ENCODE peak calls at places on chromosomes 6 and 20, in six cellular contexts. I, V, K, Z, E and L are unnamed samples. For H3K36me3 and H3K9me3, the result is how much of the 10 kb centered on the place peaks cover.

GRCh38 chr20:38434310-38434741 is 802 bp downstream of the SNHG17 start:
- DNase-seq in E (no peak), V (no peak), I (no peak), Z (peak), K (no peak), L (peak)

GRCh38 chr6:130282234-130282995 is 59.7 kb upstream of the SAMD3 start:
- DNase-seq in E (no peak), Z (peak), I (no peak), V (no peak), K (no peak), L (peak)

GRCh38 chr20:48189177-48189576 is 403.9 kb upstream of the SULF2 start:
- DNase-seq in V (no peak), E (no peak), Z (peak), I (no peak), K (no peak), L (peak)

GRCh38 chr6:121110733-121111132 is 223.5 kb downstream of the TBC1D32 start:
- DNase-seq in V (no peak), E (no peak), K (no peak), Z (no peak), I (no peak), L (no peak)

GRCh38 chr6:132392792-132393191 is 8.5 kb downstream of the MOXD1 start:
- DNase-seq in V (no peak), K (no peak), I (no peak), E (no peak), Z (no peak), L (no peak)

GRCh38 chr20:4932061-4932460 is 69.2 kb downstream of the SLC23A2 start:
- DNase-seq in K (no peak), E (no peak), I (no peak), Z (peak), V (no peak), L (no peak)

GRCh38 chr20:19903168-19903676 is 113.9 kb upstream of the NAA20 start:
- DNase-seq in Z (no peak), K (peak), I (no peak), E (no peak), V (peak), L (no peak)

GRCh38 chr6:107646776-107647438 is 157.0 kb downstream of the SOBP start:
- DNase-seq in E (no peak), Z (no peak), I (no peak), K (no peak), V (no peak), L (no peak)

GRCh38 chr6:80932364-80932763 is 820.1 kb downstream of the TENT5A start:
- DNase-seq in I (no peak), Z (peak), K (no peak), V (no peak), E (no peak), L (no peak)

GRCh38 chr6:49713346-49713745 is at the start of gene CRISP2:
- DNase-seq in I (no peak), K (no peak), Z (no peak), V (no peak), E (no peak), L (no peak)

GRCh38 chr6:161544801-161545490 is 271.1 kb upstream of the AGPAT4 start:
- DNase-seq in E (no peak), I (no peak), V (no peak), K (no peak), Z (no peak), L (no peak)

GRCh38 chr6:3825331-3825831 is 23.8 kb upstream of the FAM50B start:
- DNase-seq in E (peak), V (no peak), I (no peak), Z (peak), K (peak), L (no peak)

DNA sequence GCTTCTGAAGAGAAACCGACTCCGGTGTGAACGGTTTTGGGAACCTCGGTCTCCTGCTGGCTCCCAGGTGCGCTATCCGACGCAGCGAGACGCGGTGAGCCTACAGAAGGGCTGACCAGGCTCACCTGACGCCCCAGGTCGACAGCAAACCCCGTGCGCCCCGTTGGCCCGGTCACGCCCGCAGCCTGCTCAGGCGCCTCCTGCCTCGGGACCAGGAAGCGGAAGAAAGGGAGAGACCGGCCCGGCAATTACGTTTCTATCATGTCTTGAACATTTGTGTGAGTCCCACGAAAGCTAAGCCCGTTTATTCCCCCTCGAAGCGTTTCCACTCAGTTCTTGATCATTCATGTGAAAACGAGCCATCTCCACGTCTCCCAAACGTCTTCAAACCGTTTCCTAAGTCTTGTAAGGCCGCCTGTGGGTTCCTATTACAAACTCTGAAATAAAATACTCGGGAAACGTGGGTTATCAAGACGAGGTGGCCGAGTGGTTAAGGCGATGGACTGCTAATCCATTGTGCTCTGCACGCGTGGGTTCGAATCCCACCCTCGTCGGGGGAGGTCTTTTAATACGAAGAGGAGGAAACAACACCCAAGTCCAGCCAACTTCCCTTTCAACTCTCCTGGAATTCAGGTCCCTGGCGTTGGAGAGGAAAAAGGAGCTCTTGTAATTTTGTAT is 150.5 kb upstream of the PRSS16 start:
- DNase-seq in K (no peak), Z (peak), V (peak), I (peak), E (peak), L (no peak)
- H3K4me3 ChIP-seq in K (peak), Z (peak), V (peak), I (peak), E (peak), L (no peak)

GRCh38 chr6:87250019-87250418 is 72.4 kb upstream of the SMIM8 start:
- DNase-seq in K (no peak), I (no peak), V (no peak), E (no peak), Z (no peak), L (no peak)
- H3K36me3 ChIP-seq in K (half or more), I (under half), V (under half), E (half or more), Z (half or more), L (under half)

GRCh38 chr6:111276335-111276734 is 189.0 kb downstream of the SLC16A10 start:
- DNase-seq in Z (no peak), K (no peak), E (no peak), V (no peak), I (no peak), L (no peak)

GRCh38 chr6:111276736-111277135 is 189.4 kb downstream of the SLC16A10 start:
- DNase-seq in Z (no peak), I (no peak), K (no peak), V (no peak), E (no peak), L (no peak)

GRCh38 chr6:111278738-111279137 is 191.4 kb downstream of the SLC16A10 start:
- DNase-seq in E (no peak), Z (no peak), I (no peak), K (no peak), V (no peak), L (no peak)

GRCh38 chr6:111280445-111280844 is 193.1 kb downstream of the SLC16A10 start:
- DNase-seq in K (no peak), E (no peak), Z (no peak), I (no peak), V (no peak), L (no peak)

GRCh38 chr6:111277819-111278218 is 190.5 kb downstream of the SLC16A10 start:
- DNase-seq in K (no peak), E (no peak), V (no peak), I (no peak), Z (no peak), L (no peak)
- H3K9me3 ChIP-seq in K (under half), E (under half), V (under half), I (under half), Z (under half), L (under half)

DNA sequence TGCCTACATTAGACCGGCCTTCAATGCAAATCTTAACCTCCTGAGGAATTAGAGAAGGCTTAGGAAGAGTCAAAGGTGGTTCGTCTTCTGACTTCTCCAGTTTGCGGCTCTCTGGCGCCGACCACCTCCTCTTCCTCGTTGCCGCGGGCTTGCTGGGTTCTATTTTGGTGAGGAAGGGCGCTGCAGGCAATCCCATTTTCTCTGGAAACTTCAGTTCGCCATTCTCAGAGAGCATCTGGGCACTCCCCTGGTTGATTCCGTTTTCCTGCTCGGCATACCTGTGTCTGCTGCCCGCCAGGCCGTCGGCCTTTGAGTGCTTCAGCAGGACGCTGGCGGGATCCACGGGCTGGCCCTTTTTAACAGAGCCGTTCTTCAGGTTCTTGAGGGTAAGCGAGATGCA is 67.9 kb downstream of the GMPR start:
- DNase-seq in V (no peak), Z (no peak), E (no peak), I (no peak), K (no peak), L (no peak)
- H3K4me3 ChIP-seq in V (no peak), Z (no peak), E (no peak), I (no peak), K (no peak), L (no peak)

GRCh38 chr20:49225896-49226295 is 6.7 kb downstream of the DDX27 start:
- DNase-seq in I (no peak), Z (no peak), K (no peak), E (no peak), V (no peak), L (no peak)
- H3K36me3 ChIP-seq in I (under half), Z (half or more), K (half or more), E (half or more), V (under half), L (half or more)

GRCh38 chr6:35599761-35600658 is 87.3 kb upstream of the TULP1 start:
- DNase-seq in K (no peak), V (no peak), Z (peak), E (no peak), I (no peak), L (no peak)
- H3K9me3 ChIP-seq in K (under half), V (under half), Z (under half), E (under half), I (under half), L (under half)

DNA sequence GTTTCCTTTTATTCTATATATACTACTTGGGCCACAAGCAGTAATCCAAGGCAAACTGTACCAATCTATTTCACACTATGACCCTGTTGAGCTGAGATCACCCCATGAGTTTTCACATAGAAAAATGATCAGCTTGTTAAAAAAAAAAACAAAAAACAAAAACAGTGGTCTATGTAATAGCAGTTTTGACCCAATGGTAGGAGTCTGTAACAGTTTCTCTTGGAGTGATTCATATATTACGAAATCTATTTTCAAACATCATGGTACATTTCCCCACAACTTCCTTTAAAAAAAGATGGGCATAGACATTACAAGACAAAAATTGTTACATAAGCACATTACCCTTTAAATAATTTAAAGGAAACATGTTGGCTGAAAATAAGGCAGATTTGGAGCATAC is 78.1 kb downstream of the PRSS35 start:
- DNase-seq in E (no peak), Z (peak), K (no peak), V (no peak), I (no peak), L (no peak)
- H3K4me3 ChIP-seq in E (no peak), Z (no peak), K (no peak), V (no peak), I (no peak), L (no peak)

GRCh38 chr6:19438566-19439353 is 398.4 kb upstream of the ID4 start:
- DNase-seq in V (no peak), Z (no peak), K (no peak), E (no peak), I (no peak), L (no peak)

GRCh38 chr6:19433101-19433500 is 404.1 kb upstream of the ID4 start:
- DNase-seq in K (no peak), E (no peak), I (no peak), Z (no peak), V (no peak), L (no peak)

GRCh38 chr6:19434065-19434464 is 403.1 kb upstream of the ID4 start:
- DNase-seq in V (no peak), E (no peak), Z (no peak), I (no peak), K (no peak), L (no peak)

DNA sequence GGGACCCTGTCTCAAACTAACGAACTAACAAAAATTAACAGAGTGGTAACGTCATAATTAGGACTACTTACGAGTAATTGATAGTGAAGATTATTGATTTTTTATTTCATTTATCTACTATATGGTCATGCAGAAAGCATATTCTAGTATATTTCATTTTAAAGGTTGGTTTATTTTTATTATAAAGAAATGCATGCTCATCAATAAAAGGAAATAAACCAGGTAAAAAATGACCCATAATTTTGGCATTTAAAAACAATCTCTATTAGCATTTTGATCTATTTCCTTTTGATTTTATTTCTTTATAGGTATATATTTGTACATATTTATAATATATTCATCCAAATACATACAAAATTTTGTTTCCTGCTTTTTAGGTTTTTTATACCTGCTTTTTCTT is 401.4 kb upstream of the ID4 start:
- DNase-seq in K (no peak), E (no peak), I (no peak), Z (no peak), V (no peak), L (no peak)
- H3K36me3 ChIP-seq in K (under half), E (under half), I (under half), Z (under half), V (under half), L (under half)